ENCODE peak calls at places on chromosomes 16 and 17, in nine cellular contexts. One of them, this sample, is unnamed.

GRCh38 chr17:28369684-28370034 is 448 bp downstream of the VTN start:
- DNase-seq in K562: no peak
- DNase-seq in GM23338: no peak
- DNase-seq in HCT116: no peak
- DNase-seq in H1: no peak
- DNase-seq in stomach: no peak
- DNase-seq in spleen: no peak
- DNase-seq in Panc1: no peak
- DNase-seq in transverse colon: no peak
- DNase-seq in this sample: no peak

GRCh38 chr17:47697948-47698711 is 4.2 kb downstream of the TBKBP1 start:
- DNase-seq in transverse colon: no peak
- DNase-seq in Panc1: no peak
- DNase-seq in H1: no peak
- DNase-seq in stomach: no peak
- DNase-seq in GM23338: peak
- DNase-seq in K562: no peak
- DNase-seq in spleen: peak
- DNase-seq in HCT116: no peak
- DNase-seq in this sample: no peak

GRCh38 chr17:47802341-47803022 is 19.1 kb downstream of the OSBPL7 start:
- DNase-seq in spleen: no peak
- DNase-seq in HCT116: peak
- DNase-seq in transverse colon: peak
- DNase-seq in GM23338: peak
- DNase-seq in K562: peak
- DNase-seq in stomach: peak
- DNase-seq in H1: no peak
- DNase-seq in Panc1: peak
- DNase-seq in this sample: peak

GRCh38 chr17:2053380-2054261 is 1.3 kb upstream of the HIC1 start:
- DNase-seq in spleen: peak
- DNase-seq in K562: peak
- DNase-seq in H1: no peak
- DNase-seq in stomach: peak
- DNase-seq in transverse colon: peak
- DNase-seq in HCT116: no peak
- DNase-seq in Panc1: no peak
- DNase-seq in GM23338: peak
- DNase-seq in this sample: peak

GRCh38 chr17:83203073-83203471 is 123.7 kb downstream of the METRNL start:
- DNase-seq in spleen: peak
- DNase-seq in GM23338: no peak
- DNase-seq in Panc1: no peak
- DNase-seq in transverse colon: peak
- DNase-seq in K562: no peak
- DNase-seq in stomach: peak
- DNase-seq in HCT116: no peak
- DNase-seq in H1: no peak
- DNase-seq in this sample: peak

GRCh38 chr17:80860101-80860671 is 131.5 kb upstream of the CHMP6 start:
- DNase-seq in transverse colon: peak
- DNase-seq in GM23338: no peak
- DNase-seq in Panc1: no peak
- DNase-seq in HCT116: no peak
- DNase-seq in stomach: no peak
- DNase-seq in H1: no peak
- DNase-seq in K562: no peak
- DNase-seq in spleen: peak
- DNase-seq in this sample: no peak

GRCh38 chr16:85002099-85002541 is 9.2 kb downstream of the ZDHHC7 start:
- DNase-seq in transverse colon: no peak
- DNase-seq in H1: no peak
- DNase-seq in stomach: no peak
- DNase-seq in spleen: no peak
- DNase-seq in HCT116: no peak
- DNase-seq in K562: no peak
- DNase-seq in GM23338: no peak
- DNase-seq in Panc1: no peak
- DNase-seq in this sample: peak

GRCh38 chr17:43338886-43339516 is 59.8 kb upstream of the ARL4D start:
- DNase-seq in K562: no peak
- DNase-seq in HCT116: no peak
- DNase-seq in transverse colon: peak
- DNase-seq in stomach: peak
- DNase-seq in spleen: peak
- DNase-seq in GM23338: peak
- DNase-seq in H1: no peak
- DNase-seq in Panc1: no peak
- DNase-seq in this sample: peak

GRCh38 chr16:2458887-2459646 is 842 bp upstream of the TEDC2 start:
- DNase-seq in stomach: no peak
- DNase-seq in Panc1: no peak
- DNase-seq in spleen: peak
- DNase-seq in transverse colon: no peak
- DNase-seq in HCT116: no peak
- DNase-seq in GM23338: peak
- DNase-seq in H1: no peak
- DNase-seq in K562: no peak
- DNase-seq in this sample: no peak

GRCh38 chr16:68577352-68577853 is 38.3 kb downstream of the ZFP90 start:
- DNase-seq in GM23338: no peak
- DNase-seq in Panc1: no peak
- DNase-seq in K562: no peak
- DNase-seq in HCT116: no peak
- DNase-seq in H1: no peak
- DNase-seq in spleen: no peak
- DNase-seq in stomach: no peak
- DNase-seq in transverse colon: no peak
- DNase-seq in this sample: no peak

GRCh38 chr16:68575082-68575481 is 36.0 kb downstream of the ZFP90 start:
- DNase-seq in Panc1: no peak
- DNase-seq in GM23338: no peak
- DNase-seq in HCT116: no peak
- DNase-seq in H1: no peak
- DNase-seq in stomach: no peak
- DNase-seq in K562: no peak
- DNase-seq in transverse colon: no peak
- DNase-seq in spleen: no peak
- DNase-seq in this sample: no peak

GRCh38 chr16:68574479-68574878 is 35.4 kb downstream of the ZFP90 start:
- DNase-seq in HCT116: no peak
- DNase-seq in spleen: no peak
- DNase-seq in K562: no peak
- DNase-seq in H1: no peak
- DNase-seq in GM23338: no peak
- DNase-seq in Panc1: no peak
- DNase-seq in transverse colon: no peak
- DNase-seq in stomach: no peak
- DNase-seq in this sample: no peak
- TF ChIP-seq POLR2AphosphoS5 in HCT116: no peak
- TF ChIP-seq POLR2AphosphoS5 in spleen: no peak
- TF ChIP-seq POLR2AphosphoS5 in K562: no peak
- TF ChIP-seq POLR2AphosphoS5 in H1: no peak
- TF ChIP-seq POLR2AphosphoS5 in GM23338: no peak
- TF ChIP-seq POLR2AphosphoS5 in Panc1: no peak
- TF ChIP-seq POLR2AphosphoS5 in transverse colon: no peak
- TF ChIP-seq POLR2AphosphoS5 in stomach: no peak
- TF ChIP-seq POLR2AphosphoS5 in this sample: no peak

DNA sequence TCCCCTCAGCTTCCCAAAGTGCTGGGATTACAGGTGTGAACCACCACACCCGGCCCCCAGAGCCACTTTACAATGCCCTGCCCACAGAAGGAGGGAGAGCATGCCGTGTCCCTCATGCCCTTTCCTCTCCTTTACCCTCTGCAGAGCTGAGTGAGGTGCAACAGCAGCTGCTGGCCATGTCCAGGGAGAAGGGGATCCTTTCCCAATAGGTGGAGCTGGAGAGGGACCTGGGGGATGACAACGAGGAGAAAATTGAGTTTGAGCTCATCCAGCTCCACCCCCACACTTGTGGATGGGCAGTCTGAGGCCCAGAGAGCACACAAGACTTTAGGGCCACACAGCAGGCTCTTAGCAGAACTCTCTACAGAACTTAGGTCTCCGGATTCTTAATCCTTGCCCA is 7.9 kb upstream of the GSDMA start:
- DNase-seq in spleen: no peak
- DNase-seq in transverse colon: no peak
- DNase-seq in HCT116: no peak
- DNase-seq in stomach: no peak
- DNase-seq in K562: no peak
- DNase-seq in H1: no peak
- DNase-seq in Panc1: no peak
- DNase-seq in GM23338: peak
- DNase-seq in this sample: no peak
- TF ChIP-seq CTCF in spleen: no peak
- TF ChIP-seq CTCF in transverse colon: no peak
- TF ChIP-seq CTCF in HCT116: no peak
- TF ChIP-seq CTCF in stomach: no peak
- TF ChIP-seq CTCF in K562: no peak
- TF ChIP-seq CTCF in H1: peak
- TF ChIP-seq CTCF in Panc1: no peak
- TF ChIP-seq CTCF in GM23338: no peak
- TF ChIP-seq CTCF in this sample: no peak

GRCh38 chr17:39920218-39921210 is 2.1 kb upstream of the GSDMB start:
- DNase-seq in stomach: no peak
- DNase-seq in H1: no peak
- DNase-seq in K562: no peak
- DNase-seq in spleen: peak
- DNase-seq in transverse colon: no peak
- DNase-seq in HCT116: no peak
- DNase-seq in Panc1: no peak
- DNase-seq in GM23338: peak
- DNase-seq in this sample: no peak
- TF ChIP-seq POLR2AphosphoS5 in stomach: no peak
- TF ChIP-seq POLR2AphosphoS5 in H1: no peak
- TF ChIP-seq POLR2AphosphoS5 in K562: no peak
- TF ChIP-seq POLR2AphosphoS5 in spleen: peak
- TF ChIP-seq POLR2AphosphoS5 in transverse colon: no peak
- TF ChIP-seq POLR2AphosphoS5 in HCT116: no peak
- TF ChIP-seq POLR2AphosphoS5 in Panc1: no peak
- TF ChIP-seq POLR2AphosphoS5 in GM23338: no peak
- TF ChIP-seq POLR2AphosphoS5 in this sample: no peak

GRCh38 chr17:77914440-77915254 is 43.9 kb upstream of the TNRC6C start:
- DNase-seq in transverse colon: no peak
- DNase-seq in GM23338: peak
- DNase-seq in stomach: no peak
- DNase-seq in spleen: no peak
- DNase-seq in K562: no peak
- DNase-seq in Panc1: no peak
- DNase-seq in H1: no peak
- DNase-seq in HCT116: peak
- DNase-seq in this sample: peak
- TF ChIP-seq CTCF in transverse colon: no peak
- TF ChIP-seq CTCF in GM23338: peak
- TF ChIP-seq CTCF in stomach: no peak
- TF ChIP-seq CTCF in spleen: no peak
- TF ChIP-seq CTCF in K562: no peak
- TF ChIP-seq CTCF in Panc1: no peak
- TF ChIP-seq CTCF in H1: peak
- TF ChIP-seq CTCF in HCT116: peak
- TF ChIP-seq CTCF in this sample: no peak

GRCh38 chr16:89330177-89330856 is 112.8 kb downstream of the ZNF778 start:
- DNase-seq in K562: peak
- DNase-seq in H1: no peak
- DNase-seq in transverse colon: no peak
- DNase-seq in Panc1: no peak
- DNase-seq in HCT116: peak
- DNase-seq in spleen: peak
- DNase-seq in GM23338: peak
- DNase-seq in stomach: peak
- DNase-seq in this sample: no peak
- TF ChIP-seq POLR2AphosphoS5 in K562: peak
- TF ChIP-seq POLR2AphosphoS5 in H1: no peak
- TF ChIP-seq POLR2AphosphoS5 in transverse colon: no peak
- TF ChIP-seq POLR2AphosphoS5 in Panc1: no peak
- TF ChIP-seq POLR2AphosphoS5 in HCT116: peak
- TF ChIP-seq POLR2AphosphoS5 in spleen: peak
- TF ChIP-seq POLR2AphosphoS5 in GM23338: no peak
- TF ChIP-seq POLR2AphosphoS5 in stomach: peak
- TF ChIP-seq POLR2AphosphoS5 in this sample: no peak

This sample was measured in prostate gland.